ENCODE peak calls at places on chromosomes 4 and X, in seven cellular contexts. B, W, G, X, F, A and S are unnamed samples.

GRCh38 chr4:115629270-115629669 is 515.9 kb upstream of the NDST4 start:
- DNase-seq in X (no peak), W (no peak), F (no peak), B (no peak), A (no peak), G (no peak), S (no peak)

GRCh38 chr4:107564326-107564725 is 155.7 kb downstream of the PAPSS1 start:
- DNase-seq in W (no peak), X (no peak), B (no peak), A (no peak), G (no peak), F (no peak), S (no peak)

GRCh38 chr4:77856152-77856551 is 6.5 kb upstream of the MRPL1 start:
- DNase-seq in G (no peak), W (no peak), A (no peak), X (no peak), F (no peak), B (no peak), S (no peak)

GRCh38 chr4:152117054-152117453 is 356.2 kb upstream of the GATB start:
- DNase-seq in B (no peak), G (no peak), F (no peak), X (no peak), A (no peak), W (no peak), S (no peak)

GRCh38 chrX:96619588-96619987 is 65.1 kb upstream of the DIAPH2 start:
- DNase-seq in X (no peak), A (no peak), G (no peak), F (no peak), W (no peak), B (no peak), S (no peak)

GRCh38 chrX:43949669-43950068 is 23.5 kb downstream of the NDP start:
- DNase-seq in F (peak; percentile 11), B (no peak), G (peak; percentile 67), W (no peak), X (peak; percentile 44), A (peak; percentile 16), S (no peak)

GRCh38 chr4:54913751-54914526 is 211.5 kb downstream of the KDR start:
- DNase-seq in F (no peak), G (no peak), W (no peak), A (no peak), X (no peak), B (no peak), S (no peak)

GRCh38 chrX:19624754-19625153 is 109.4 kb upstream of the MAP3K15 start:
- DNase-seq in A (no peak), X (no peak), F (no peak), B (no peak), G (no peak), W (no peak), S (no peak)

GRCh38 chrX:115630204-115630603 is 69.2 kb downstream of the PLS3 start:
- DNase-seq in X (no peak), G (no peak), W (no peak), B (no peak), A (no peak), F (no peak), S (no peak)

GRCh38 chrX:40844476-40844875 is 109.1 kb upstream of the MED14 start:
- DNase-seq in B (no peak), A (no peak), W (no peak), F (no peak), G (no peak), X (no peak), S (no peak)

GRCh38 chr4:60485279-60485678 is 714.8 kb upstream of the ADGRL3 start:
- DNase-seq in A (no peak), B (no peak), W (no peak), X (no peak), F (no peak), G (no peak), S (no peak)

GRCh38 chr4:92387459-92388069 is 83.8 kb downstream of the GRID2 start:
- DNase-seq in W (peak; percentile 17), B (peak; percentile 8), G (peak; percentile 70), A (no peak), X (no peak), F (peak; percentile 8), S (peak; percentile 1)

GRCh38 chr4:40546506-40546905 is 83.2 kb downstream of the RBM47 start:
- DNase-seq in F (no peak), B (no peak), W (no peak), X (no peak), G (no peak), A (no peak), S (no peak)

GRCh38 chr4:94221930-94222329 is 14.3 kb downstream of the SMARCAD1 start:
- DNase-seq in W (no peak), F (no peak), G (no peak), B (no peak), X (no peak), A (no peak), S (no peak)

GRCh38 chr4:107931775-107932321 is 499 bp downstream of the CYP2U1 start:
- DNase-seq in X (peak; percentile 52), G (no peak), W (no peak), A (peak; percentile 19), F (no peak), B (no peak), S (no peak)

GRCh38 chrX:136819026-136819425 is 38.3 kb upstream of the ARHGEF6 start:
- DNase-seq in A (no peak), B (no peak), G (no peak), X (no peak), F (no peak), W (no peak), S (no peak)

GRCh38 chrX:150483576-150483975 is 84.8 kb upstream of the MTM1 start:
- DNase-seq in G (no peak), F (no peak), A (no peak), X (no peak), B (no peak), W (no peak), S (no peak)

GRCh38 chr4:32462944-32463343 is 1742.8 kb downstream of the PCDH7 start:
- DNase-seq in B (no peak), G (no peak), F (no peak), A (no peak), W (no peak), X (no peak), S (no peak)

GRCh38 chr4:159271857-159272256 is 169.0 kb downstream of the RAPGEF2 start:
- DNase-seq in W (no peak), G (no peak), B (no peak), A (no peak), X (no peak), F (no peak), S (no peak)

GRCh38 chr4:8120518-8120917 is 38.1 kb downstream of the ABLIM2 start:
- DNase-seq in B (no peak), F (no peak), G (no peak), W (no peak), A (no peak), X (no peak), S (no peak)

GRCh38 chr4:101238706-101239105 is 108.6 kb downstream of the PPP3CA start:
- DNase-seq in X (no peak), G (no peak), F (no peak), A (no peak), B (no peak), W (no peak), S (no peak)

GRCh38 chrX:129637217-129638109 is 17.3 kb downstream of the APLN start:
- DNase-seq in B (no peak), F (peak; percentile 83), G (peak; percentile 66), A (peak; percentile 63), W (peak; percentile 72), X (peak; percentile 73), S (peak; percentile 34)

GRCh38 chrX:15242899-15243555 is 26.9 kb downstream of the ASB9 start:
- DNase-seq in X (no peak), W (peak; percentile 51), A (no peak), B (peak; percentile 0), F (peak; percentile 18), G (peak; percentile 28), S (peak; percentile 10)

GRCh38 chr4:10629394-10629793 is 55.2 kb downstream of the CLNK start:
- DNase-seq in F (no peak), X (no peak), W (no peak), A (no peak), G (no peak), B (no peak), S (no peak)

GRCh38 chrX:112889400-112889799 is 48.8 kb upstream of the AMOT start:
- DNase-seq in A (no peak), X (no peak), G (no peak), W (no peak), B (no peak), F (no peak), S (no peak)

GRCh38 chrX:39779952-39780783 is 317.6 kb downstream of the BCOR start:
- DNase-seq in X (no peak), G (no peak), A (no peak), F (no peak), W (no peak), B (no peak), S (no peak)

GRCh38 chr4:985123-985830 is 1.6 kb upstream of the IDUA start:
- DNase-seq in B (no peak), G (peak; percentile 69), F (peak; percentile 53), A (peak; percentile 71), X (peak; percentile 90), W (no peak), S (no peak)
- TF ChIP-seq CTCF in B (no peak), G (no peak), F (no peak), A (no peak), X (no peak), W (no peak), S (no peak)

DNA sequence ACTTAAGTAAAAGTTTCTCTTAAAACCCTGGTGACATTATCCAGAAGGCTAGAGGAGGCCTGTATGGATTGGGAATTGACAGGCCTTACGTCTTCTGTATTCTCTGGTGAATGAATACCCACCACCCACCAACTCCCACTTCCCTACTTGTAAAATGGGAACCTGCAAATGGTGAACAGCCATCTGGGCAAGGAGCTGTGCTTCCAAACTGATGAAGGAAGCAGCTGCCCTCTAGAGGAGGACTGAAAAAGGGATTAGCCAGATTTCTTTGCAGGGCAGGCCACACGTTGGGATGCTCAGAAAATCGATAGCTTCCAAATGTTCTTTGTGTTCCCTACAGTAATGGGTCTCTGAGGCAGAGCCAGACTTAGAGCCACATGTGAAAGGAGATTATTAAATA is 39.3 kb upstream of the LPAR4 start:
- DNase-seq in G (peak; percentile 12), F (no peak), B (no peak), X (no peak), A (no peak), W (peak; percentile 1), S (no peak)
- TF ChIP-seq CTCF in G (peak; percentile 63), F (peak; percentile 44), B (peak; percentile 65), X (peak; percentile 26), A (no peak), W (peak; percentile 65), S (peak; percentile 52)

GRCh38 chr4:156294577-156294976 is 340.9 kb upstream of the CTSO start:
- DNase-seq in A (no peak), F (no peak), X (no peak), G (peak; percentile 49), B (peak; percentile 36), W (peak; percentile 6), S (no peak)
- TF ChIP-seq CTCF in A (peak; percentile 19), F (peak; percentile 53), X (no peak), G (peak; percentile 46), B (peak; percentile 49), W (peak; percentile 62), S (peak; percentile 7)

DNA sequence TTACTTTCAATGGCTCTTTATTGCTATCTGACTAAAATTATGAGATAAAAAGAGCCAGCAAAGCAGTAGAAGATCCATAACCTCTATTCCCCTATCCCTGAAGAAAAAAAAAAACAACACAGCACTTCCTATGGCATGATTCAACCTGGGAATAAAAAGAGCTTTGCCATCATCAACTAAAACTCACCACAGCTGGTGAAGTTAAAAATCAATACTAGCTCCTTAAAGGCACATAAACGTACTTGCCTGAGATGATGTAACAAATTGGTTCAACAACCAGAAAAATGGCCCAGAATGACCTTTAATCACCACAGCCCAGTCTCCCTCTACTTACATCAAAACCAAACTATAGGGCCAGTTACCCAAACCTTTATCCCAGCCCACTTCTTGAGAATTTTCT is 153.8 kb downstream of the MAML3 start:
- DNase-seq in B (no peak), X (no peak), F (no peak), W (no peak), G (no peak), A (no peak), S (no peak)
- TF ChIP-seq CTCF in B (no peak), X (no peak), F (no peak), W (no peak), G (no peak), A (no peak), S (no peak)